ENCODE peak calls at places on chromosome 19, in six cellular contexts. O, E, F, W, V and C are unnamed samples.

GRCh38 chr19:38721977-38722773 is 22.1 kb downstream of the CAPN12 start:
- DNase-seq in V (no peak), F (no peak), E (peak), O (no peak), W (peak), C (no peak)

GRCh38 chr19:44212865-44213346 is 574 bp downstream of the ZNF227 start:
- DNase-seq in O (peak), E (peak), V (no peak), W (no peak), F (peak), C (peak)

GRCh38 chr19:9947441-9947840 is 11.1 kb upstream of the OLFM2 start:
- DNase-seq in V (no peak), W (no peak), O (no peak), E (no peak), F (no peak), C (no peak)

GRCh38 chr19:16888629-16889371 is at the start of gene F2RL3:
- DNase-seq in V (no peak), E (no peak), W (peak), O (peak), F (no peak), C (peak)

GRCh38 chr19:44401108-44401786 is at the start of gene ZNF285:
- DNase-seq in W (peak), E (no peak), F (peak), V (peak), O (peak), C (peak)

GRCh38 chr19:48415395-48415794 is 21.9 kb downstream of the GRIN2D start:
- DNase-seq in V (peak), O (peak), W (peak), E (no peak), F (peak), C (peak)

GRCh38 chr19:33630880-33631627 is 9.3 kb downstream of the CHST8 start:
- DNase-seq in W (no peak), O (no peak), E (no peak), F (no peak), V (no peak), C (no peak)

GRCh38 chr19:46426506-46427162 is 2.1 kb downstream of the PNMA8C start:
- DNase-seq in W (peak), O (peak), F (peak), E (peak), V (peak), C (peak)

GRCh38 chr19:36488816-36489138 is 584 bp downstream of the ZNF566 start:
- DNase-seq in F (peak), O (peak), E (no peak), W (peak), V (no peak), C (peak)

GRCh38 chr19:19416280-19416679 is 10.8 kb downstream of the GATAD2A start:
- DNase-seq in F (peak), V (no peak), W (no peak), O (peak), E (no peak), C (no peak)

GRCh38 chr19:51572908-51573307 is 1.8 kb downstream of the ZNF175 start:
- DNase-seq in E (no peak), V (no peak), O (peak), W (no peak), F (peak), C (peak)

GRCh38 chr19:16327911-16328823 is 3.5 kb downstream of the KLF2 start:
- DNase-seq in E (peak), V (no peak), F (peak), O (peak), W (no peak), C (peak)

GRCh38 chr19:33688657-33688992 is 66.9 kb downstream of the CHST8 start:
- DNase-seq in O (no peak), V (no peak), E (no peak), F (no peak), W (no peak), C (no peak)

GRCh38 chr19:19538077-19538764 is at the start of gene CILP2:
- DNase-seq in V (peak), W (peak), O (no peak), E (no peak), F (no peak), C (peak)

GRCh38 chr19:4717191-4717965 is 6.3 kb downstream of the DPP9 start:
- DNase-seq in O (peak), F (peak), W (no peak), V (no peak), E (no peak), C (peak)

GRCh38 chr19:7366701-7367420 is 18.1 kb downstream of the ARHGEF18 start:
- DNase-seq in O (peak), V (no peak), F (peak), E (no peak), W (no peak), C (peak)

GRCh38 chr19:46489445-46490272 is 6.0 kb downstream of the PNMA8B start:
- DNase-seq in F (peak), O (peak), V (peak), W (no peak), E (peak), C (no peak)

GRCh38 chr19:55354698-55355212 is at the start of gene COX6B2:
- DNase-seq in E (no peak), O (no peak), V (no peak), W (no peak), F (no peak), C (no peak)

GRCh38 chr19:55586976-55587668 is 6.5 kb upstream of the ZNF579 start:
- DNase-seq in V (peak), W (peak), E (peak), F (peak), O (peak), C (peak)

GRCh38 chr19:7916137-7916907 is 1.7 kb downstream of the TGFBR3L start:
- DNase-seq in W (peak), F (no peak), E (no peak), O (no peak), V (peak), C (peak)

GRCh38 chr19:10552596-10553053 is 8.9 kb downstream of the ATG4D start:
- DNase-seq in W (no peak), F (peak), E (peak), V (peak), O (peak), C (peak)

GRCh38 chr19:55705972-55706371 is 30.9 kb downstream of the EPN1 start:
- DNase-seq in V (no peak), W (no peak), F (no peak), O (no peak), E (no peak), C (no peak)

GRCh38 chr19:3163230-3163886 is 15.2 kb upstream of the S1PR4 start:
- DNase-seq in E (peak), V (peak), O (peak), F (peak), W (peak), C (peak)

GRCh38 chr19:3253270-3253669 is 28.8 kb downstream of the CELF5 start:
- DNase-seq in W (no peak), O (peak), F (peak), E (no peak), V (no peak), C (peak)

GRCh38 chr19:51686171-51686570 is 7.0 kb upstream of the SPACA6 start:
- DNase-seq in W (no peak), F (no peak), V (no peak), O (no peak), E (no peak), C (no peak)

GRCh38 chr19:2084993-2085720 is 11.0 kb downstream of the MOB3A start:
- DNase-seq in F (peak), O (peak), W (no peak), E (no peak), V (no peak), C (peak)

GRCh38 chr19:18131841-18132596 is 20.9 kb upstream of the PIK3R2 start:
- DNase-seq in W (no peak), V (peak), O (no peak), E (no peak), F (no peak), C (no peak)

GRCh38 chr19:17320435-17320834 is 11.1 kb downstream of the DDA1 start:
- DNase-seq in W (no peak), E (no peak), F (no peak), O (no peak), V (no peak), C (no peak)

GRCh38 chr19:35247526-35248309 is 1.1 kb upstream of the LSR start:
- DNase-seq in O (no peak), F (no peak), V (peak), E (no peak), W (peak), C (peak)

GRCh38 chr19:51359294-51359693 is 6.9 kb downstream of the ETFB start:
- DNase-seq in O (peak), W (no peak), E (no peak), F (peak), V (no peak), C (peak)

GRCh38 chr19:855142-855541 is 3.0 kb downstream of the ELANE start:
- DNase-seq in E (no peak), O (no peak), W (no peak), V (no peak), F (no peak), C (no peak)

GRCh38 chr19:10149427-10149826 is 29.7 kb upstream of the EIF3G start:
- DNase-seq in V (no peak), O (no peak), E (no peak), W (no peak), F (no peak), C (no peak)

GRCh38 chr19:29372461-29372860 is 153.3 kb upstream of the VSTM2B start:
- DNase-seq in F (no peak), O (no peak), E (no peak), V (peak), W (no peak), C (no peak)

GRCh38 chr19:6065685-6066365 is 44.5 kb downstream of the RFX2 start:
- DNase-seq in E (no peak), O (peak), W (no peak), V (no peak), F (peak), C (no peak)

GRCh38 chr19:44608391-44608821 is 5.0 kb upstream of the IGSF23 start:
- DNase-seq in O (no peak), W (no peak), V (no peak), E (no peak), F (peak), C (peak)

GRCh38 chr19:37963190-37963947 is 56.4 kb downstream of the SIPA1L3 start:
- DNase-seq in F (peak), O (peak), V (no peak), W (no peak), E (no peak), C (no peak)

GRCh38 chr19:30711296-30711695 is 339.1 kb downstream of the ZNF536 start:
- DNase-seq in O (no peak), F (no peak), E (no peak), W (no peak), V (no peak), C (no peak)